ENCODE peak calls at places on chromosomes 1 and 21, in six cellular contexts. One of them, this sample, is unnamed.

GRCh38 chr1:201145816-201146215 is 8.5 kb downstream of the TMEM9 start:
- DNase-seq in DMS79: no peak
- DNase-seq in fibroblast of the conjunctiva: no peak
- DNase-seq in stimulated activated CD4-positive, alpha-beta T cell treated with anti-CD3 and anti-CD28 coated beads, TNF-alpha, amount 100 ng/mL, for 4 hours: no peak
- DNase-seq in CD8-positive, alpha-beta T cell: no peak
- DNase-seq in IMR-90: no peak
- DNase-seq in this sample: no peak

GRCh38 chr1:115726161-115726560 is 42.4 kb downstream of the CASQ2 start:
- DNase-seq in DMS79: no peak
- DNase-seq in fibroblast of the conjunctiva: no peak
- DNase-seq in stimulated activated CD4-positive, alpha-beta T cell treated with anti-CD3 and anti-CD28 coated beads, TNF-alpha, amount 100 ng/mL, for 4 hours: no peak
- DNase-seq in CD8-positive, alpha-beta T cell: no peak
- DNase-seq in IMR-90: no peak
- DNase-seq in this sample: no peak

GRCh38 chr1:147641695-147642592 is 28.4 kb downstream of the ACP6 start:
- DNase-seq in DMS79: no peak
- DNase-seq in fibroblast of the conjunctiva: peak; percentile 20
- DNase-seq in stimulated activated CD4-positive, alpha-beta T cell treated with anti-CD3 and anti-CD28 coated beads, TNF-alpha, amount 100 ng/mL, for 4 hours: no peak
- DNase-seq in CD8-positive, alpha-beta T cell: peak; percentile 37
- DNase-seq in IMR-90: peak; percentile 42
- DNase-seq in this sample: peak; percentile 14

GRCh38 chr21:21230672-21231071 is 232.5 kb downstream of the NCAM2 start:
- DNase-seq in DMS79: no peak
- DNase-seq in fibroblast of the conjunctiva: no peak
- DNase-seq in stimulated activated CD4-positive, alpha-beta T cell treated with anti-CD3 and anti-CD28 coated beads, TNF-alpha, amount 100 ng/mL, for 4 hours: no peak
- DNase-seq in CD8-positive, alpha-beta T cell: no peak
- DNase-seq in IMR-90: peak; percentile 24
- DNase-seq in this sample: no peak

GRCh38 chr1:30399026-30399425 is 324.4 kb downstream of the MATN1 start:
- DNase-seq in DMS79: no peak
- DNase-seq in fibroblast of the conjunctiva: no peak
- DNase-seq in stimulated activated CD4-positive, alpha-beta T cell treated with anti-CD3 and anti-CD28 coated beads, TNF-alpha, amount 100 ng/mL, for 4 hours: no peak
- DNase-seq in CD8-positive, alpha-beta T cell: no peak
- DNase-seq in IMR-90: no peak
- DNase-seq in this sample: no peak

GRCh38 chr1:201164645-201165044 is 10.4 kb upstream of the TMEM9 start:
- DNase-seq in DMS79: no peak
- DNase-seq in fibroblast of the conjunctiva: no peak
- DNase-seq in stimulated activated CD4-positive, alpha-beta T cell treated with anti-CD3 and anti-CD28 coated beads, TNF-alpha, amount 100 ng/mL, for 4 hours: no peak
- DNase-seq in CD8-positive, alpha-beta T cell: no peak
- DNase-seq in IMR-90: no peak
- DNase-seq in this sample: no peak

GRCh38 chr21:45128613-45129226 is 54.3 kb downstream of the ADARB1 start:
- DNase-seq in DMS79: peak; percentile 35
- DNase-seq in fibroblast of the conjunctiva: peak; percentile 72
- DNase-seq in stimulated activated CD4-positive, alpha-beta T cell treated with anti-CD3 and anti-CD28 coated beads, TNF-alpha, amount 100 ng/mL, for 4 hours: peak; percentile 44
- DNase-seq in CD8-positive, alpha-beta T cell: peak; percentile 69
- DNase-seq in IMR-90: peak; percentile 76
- DNase-seq in this sample: peak; percentile 64

GRCh38 chr1:119323216-119323982 is 45.2 kb upstream of the HAO2 start:
- DNase-seq in DMS79: no peak
- DNase-seq in fibroblast of the conjunctiva: no peak
- DNase-seq in stimulated activated CD4-positive, alpha-beta T cell treated with anti-CD3 and anti-CD28 coated beads, TNF-alpha, amount 100 ng/mL, for 4 hours: no peak
- DNase-seq in CD8-positive, alpha-beta T cell: no peak
- DNase-seq in IMR-90: no peak
- DNase-seq in this sample: no peak

GRCh38 chr1:118739421-118739930 is 248.7 kb downstream of the TBX15 start:
- DNase-seq in DMS79: no peak
- DNase-seq in fibroblast of the conjunctiva: no peak
- DNase-seq in stimulated activated CD4-positive, alpha-beta T cell treated with anti-CD3 and anti-CD28 coated beads, TNF-alpha, amount 100 ng/mL, for 4 hours: no peak
- DNase-seq in CD8-positive, alpha-beta T cell: no peak
- DNase-seq in IMR-90: no peak
- DNase-seq in this sample: no peak

GRCh38 chr1:65065535-65066378 is 82.2 kb upstream of the AK4 start:
- DNase-seq in DMS79: no peak
- DNase-seq in fibroblast of the conjunctiva: no peak
- DNase-seq in stimulated activated CD4-positive, alpha-beta T cell treated with anti-CD3 and anti-CD28 coated beads, TNF-alpha, amount 100 ng/mL, for 4 hours: no peak
- DNase-seq in CD8-positive, alpha-beta T cell: no peak
- DNase-seq in IMR-90: no peak
- DNase-seq in this sample: no peak

GRCh38 chr1:78015148-78015547 is 10.4 kb downstream of the DNAJB4 start:
- DNase-seq in DMS79: no peak
- DNase-seq in fibroblast of the conjunctiva: no peak
- DNase-seq in stimulated activated CD4-positive, alpha-beta T cell treated with anti-CD3 and anti-CD28 coated beads, TNF-alpha, amount 100 ng/mL, for 4 hours: no peak
- DNase-seq in CD8-positive, alpha-beta T cell: no peak
- DNase-seq in IMR-90: no peak
- DNase-seq in this sample: no peak

GRCh38 chr1:62735491-62736171 is 47.4 kb upstream of the DOCK7 start:
- DNase-seq in DMS79: no peak
- DNase-seq in fibroblast of the conjunctiva: peak; percentile 20
- DNase-seq in stimulated activated CD4-positive, alpha-beta T cell treated with anti-CD3 and anti-CD28 coated beads, TNF-alpha, amount 100 ng/mL, for 4 hours: no peak
- DNase-seq in CD8-positive, alpha-beta T cell: no peak
- DNase-seq in IMR-90: peak; percentile 82
- DNase-seq in this sample: no peak

GRCh38 chr21:27152996-27153395 is 186.1 kb upstream of the ADAMTS5 start:
- DNase-seq in DMS79: no peak
- DNase-seq in fibroblast of the conjunctiva: no peak
- DNase-seq in stimulated activated CD4-positive, alpha-beta T cell treated with anti-CD3 and anti-CD28 coated beads, TNF-alpha, amount 100 ng/mL, for 4 hours: no peak
- DNase-seq in CD8-positive, alpha-beta T cell: no peak
- DNase-seq in IMR-90: no peak
- DNase-seq in this sample: no peak

GRCh38 chr1:66258404-66259105 is 275.4 kb upstream of the SGIP1 start:
- DNase-seq in DMS79: no peak
- DNase-seq in fibroblast of the conjunctiva: no peak
- DNase-seq in stimulated activated CD4-positive, alpha-beta T cell treated with anti-CD3 and anti-CD28 coated beads, TNF-alpha, amount 100 ng/mL, for 4 hours: no peak
- DNase-seq in CD8-positive, alpha-beta T cell: no peak
- DNase-seq in IMR-90: peak; percentile 57
- DNase-seq in this sample: no peak

GRCh38 chr1:38197566-38197965 is 151.0 kb upstream of the POU3F1 start:
- DNase-seq in DMS79: no peak
- DNase-seq in fibroblast of the conjunctiva: no peak
- DNase-seq in stimulated activated CD4-positive, alpha-beta T cell treated with anti-CD3 and anti-CD28 coated beads, TNF-alpha, amount 100 ng/mL, for 4 hours: no peak
- DNase-seq in CD8-positive, alpha-beta T cell: no peak
- DNase-seq in IMR-90: no peak
- DNase-seq in this sample: no peak

GRCh38 chr1:243325305-243325890 is 69.6 kb downstream of the SDCCAG8 start:
- DNase-seq in DMS79: peak; percentile 20
- DNase-seq in fibroblast of the conjunctiva: peak; percentile 63
- DNase-seq in stimulated activated CD4-positive, alpha-beta T cell treated with anti-CD3 and anti-CD28 coated beads, TNF-alpha, amount 100 ng/mL, for 4 hours: no peak
- DNase-seq in CD8-positive, alpha-beta T cell: no peak
- DNase-seq in IMR-90: peak; percentile 82
- DNase-seq in this sample: peak; percentile 10

GRCh38 chr1:226816585-226816984 is 53.8 kb upstream of the PSEN2 start:
- DNase-seq in DMS79: no peak
- DNase-seq in fibroblast of the conjunctiva: no peak
- DNase-seq in stimulated activated CD4-positive, alpha-beta T cell treated with anti-CD3 and anti-CD28 coated beads, TNF-alpha, amount 100 ng/mL, for 4 hours: no peak
- DNase-seq in CD8-positive, alpha-beta T cell: no peak
- DNase-seq in IMR-90: peak; percentile 84
- DNase-seq in this sample: no peak

GRCh38 chr1:59570524-59570923 is 244.2 kb upstream of the HOOK1 start:
- DNase-seq in DMS79: no peak
- DNase-seq in fibroblast of the conjunctiva: no peak
- DNase-seq in stimulated activated CD4-positive, alpha-beta T cell treated with anti-CD3 and anti-CD28 coated beads, TNF-alpha, amount 100 ng/mL, for 4 hours: no peak
- DNase-seq in CD8-positive, alpha-beta T cell: peak; percentile 10
- DNase-seq in IMR-90: peak; percentile 43
- DNase-seq in this sample: peak; percentile 26

GRCh38 chr1:35834218-35834617 is 26.4 kb downstream of the AGO4 start:
- DNase-seq in DMS79: no peak
- DNase-seq in fibroblast of the conjunctiva: no peak
- DNase-seq in stimulated activated CD4-positive, alpha-beta T cell treated with anti-CD3 and anti-CD28 coated beads, TNF-alpha, amount 100 ng/mL, for 4 hours: no peak
- DNase-seq in CD8-positive, alpha-beta T cell: no peak
- DNase-seq in IMR-90: no peak
- DNase-seq in this sample: no peak

GRCh38 chr1:43275826-43276620 is 6.2 kb downstream of the TMEM125 start:
- DNase-seq in DMS79: no peak
- DNase-seq in fibroblast of the conjunctiva: no peak
- DNase-seq in stimulated activated CD4-positive, alpha-beta T cell treated with anti-CD3 and anti-CD28 coated beads, TNF-alpha, amount 100 ng/mL, for 4 hours: no peak
- DNase-seq in CD8-positive, alpha-beta T cell: no peak
- DNase-seq in IMR-90: no peak
- DNase-seq in this sample: no peak

GRCh38 chr1:168110896-168111545 is 25.7 kb downstream of the GPR161 start:
- DNase-seq in DMS79: no peak
- DNase-seq in fibroblast of the conjunctiva: no peak
- DNase-seq in stimulated activated CD4-positive, alpha-beta T cell treated with anti-CD3 and anti-CD28 coated beads, TNF-alpha, amount 100 ng/mL, for 4 hours: no peak
- DNase-seq in CD8-positive, alpha-beta T cell: no peak
- DNase-seq in IMR-90: no peak
- DNase-seq in this sample: no peak

GRCh38 chr1:212281589-212281988 is 3.6 kb upstream of the PPP2R5A start:
- DNase-seq in DMS79: no peak
- DNase-seq in fibroblast of the conjunctiva: no peak
- DNase-seq in stimulated activated CD4-positive, alpha-beta T cell treated with anti-CD3 and anti-CD28 coated beads, TNF-alpha, amount 100 ng/mL, for 4 hours: no peak
- DNase-seq in CD8-positive, alpha-beta T cell: no peak
- DNase-seq in IMR-90: peak; percentile 90
- DNase-seq in this sample: no peak

GRCh38 chr1:175132456-175132855 is 60.1 kb downstream of the KIAA0040 start:
- DNase-seq in DMS79: no peak
- DNase-seq in fibroblast of the conjunctiva: no peak
- DNase-seq in stimulated activated CD4-positive, alpha-beta T cell treated with anti-CD3 and anti-CD28 coated beads, TNF-alpha, amount 100 ng/mL, for 4 hours: no peak
- DNase-seq in CD8-positive, alpha-beta T cell: no peak
- DNase-seq in IMR-90: peak; percentile 39
- DNase-seq in this sample: no peak

GRCh38 chr1:107669996-107670395 is 295.0 kb downstream of the VAV3 start:
- DNase-seq in DMS79: peak; percentile 93
- DNase-seq in fibroblast of the conjunctiva: peak; percentile 65
- DNase-seq in stimulated activated CD4-positive, alpha-beta T cell treated with anti-CD3 and anti-CD28 coated beads, TNF-alpha, amount 100 ng/mL, for 4 hours: no peak
- DNase-seq in CD8-positive, alpha-beta T cell: no peak
- DNase-seq in IMR-90: peak; percentile 2
- DNase-seq in this sample: no peak

GRCh38 chr1:230809205-230809990 is 58.9 kb downstream of the C1orf198 start:
- DNase-seq in DMS79: no peak
- DNase-seq in fibroblast of the conjunctiva: no peak
- DNase-seq in stimulated activated CD4-positive, alpha-beta T cell treated with anti-CD3 and anti-CD28 coated beads, TNF-alpha, amount 100 ng/mL, for 4 hours: no peak
- DNase-seq in CD8-positive, alpha-beta T cell: no peak
- DNase-seq in IMR-90: no peak
- DNase-seq in this sample: no peak

GRCh38 chr1:40379785-40380452 is 6.4 kb downstream of the SMAP2 start:
- DNase-seq in DMS79: no peak
- DNase-seq in fibroblast of the conjunctiva: no peak
- DNase-seq in stimulated activated CD4-positive, alpha-beta T cell treated with anti-CD3 and anti-CD28 coated beads, TNF-alpha, amount 100 ng/mL, for 4 hours: no peak
- DNase-seq in CD8-positive, alpha-beta T cell: no peak
- DNase-seq in IMR-90: peak; percentile 65
- DNase-seq in this sample: no peak

GRCh38 chr1:50332941-50333594 is 90.2 kb downstream of the DMRTA2 start:
- DNase-seq in DMS79: no peak
- DNase-seq in fibroblast of the conjunctiva: no peak
- DNase-seq in stimulated activated CD4-positive, alpha-beta T cell treated with anti-CD3 and anti-CD28 coated beads, TNF-alpha, amount 100 ng/mL, for 4 hours: peak; percentile 9
- DNase-seq in CD8-positive, alpha-beta T cell: peak; percentile 21
- DNase-seq in IMR-90: peak; percentile 13
- DNase-seq in this sample: peak; percentile 12

GRCh38 chr1:31834501-31834900 is 18.7 kb upstream of the SPOCD1 start:
- DNase-seq in DMS79: no peak
- DNase-seq in fibroblast of the conjunctiva: no peak
- DNase-seq in stimulated activated CD4-positive, alpha-beta T cell treated with anti-CD3 and anti-CD28 coated beads, TNF-alpha, amount 100 ng/mL, for 4 hours: no peak
- DNase-seq in CD8-positive, alpha-beta T cell: no peak
- DNase-seq in IMR-90: no peak
- DNase-seq in this sample: no peak

GRCh38 chr1:77134359-77134758 is 84.9 kb downstream of the PIGK start:
- DNase-seq in DMS79: no peak
- DNase-seq in fibroblast of the conjunctiva: no peak
- DNase-seq in stimulated activated CD4-positive, alpha-beta T cell treated with anti-CD3 and anti-CD28 coated beads, TNF-alpha, amount 100 ng/mL, for 4 hours: no peak
- DNase-seq in CD8-positive, alpha-beta T cell: no peak
- DNase-seq in IMR-90: peak; percentile 3
- DNase-seq in this sample: no peak

GRCh38 chr21:45996311-45997204 is 15.0 kb downstream of the COL6A1 start:
- DNase-seq in DMS79: no peak
- DNase-seq in fibroblast of the conjunctiva: no peak
- DNase-seq in stimulated activated CD4-positive, alpha-beta T cell treated with anti-CD3 and anti-CD28 coated beads, TNF-alpha, amount 100 ng/mL, for 4 hours: no peak
- DNase-seq in CD8-positive, alpha-beta T cell: no peak
- DNase-seq in IMR-90: no peak
- DNase-seq in this sample: no peak

GRCh38 chr21:29287383-29287782 is 11.3 kb upstream of the BACH1 start:
- DNase-seq in DMS79: no peak
- DNase-seq in fibroblast of the conjunctiva: no peak
- DNase-seq in stimulated activated CD4-positive, alpha-beta T cell treated with anti-CD3 and anti-CD28 coated beads, TNF-alpha, amount 100 ng/mL, for 4 hours: no peak
- DNase-seq in CD8-positive, alpha-beta T cell: no peak
- DNase-seq in IMR-90: peak; percentile 52
- DNase-seq in this sample: peak; percentile 16

GRCh38 chr1:225945564-225945963 is 4.5 kb upstream of the LEFTY2 start:
- DNase-seq in DMS79: no peak
- DNase-seq in fibroblast of the conjunctiva: no peak
- DNase-seq in stimulated activated CD4-positive, alpha-beta T cell treated with anti-CD3 and anti-CD28 coated beads, TNF-alpha, amount 100 ng/mL, for 4 hours: no peak
- DNase-seq in CD8-positive, alpha-beta T cell: no peak
- DNase-seq in IMR-90: no peak
- DNase-seq in this sample: no peak

GRCh38 chr1:151905070-151905442 is 4.3 kb downstream of the THEM4 start:
- DNase-seq in DMS79: no peak
- DNase-seq in fibroblast of the conjunctiva: no peak
- DNase-seq in stimulated activated CD4-positive, alpha-beta T cell treated with anti-CD3 and anti-CD28 coated beads, TNF-alpha, amount 100 ng/mL, for 4 hours: no peak
- DNase-seq in CD8-positive, alpha-beta T cell: peak; percentile 60
- DNase-seq in IMR-90: no peak
- DNase-seq in this sample: no peak

GRCh38 chr1:195173753-195174152 is 1434.5 kb downstream of the KCNT2 start:
- DNase-seq in DMS79: no peak
- DNase-seq in fibroblast of the conjunctiva: no peak
- DNase-seq in stimulated activated CD4-positive, alpha-beta T cell treated with anti-CD3 and anti-CD28 coated beads, TNF-alpha, amount 100 ng/mL, for 4 hours: no peak
- DNase-seq in CD8-positive, alpha-beta T cell: no peak
- DNase-seq in IMR-90: no peak
- DNase-seq in this sample: no peak

GRCh38 chr1:93051961-93052360 is 27.1 kb upstream of the MTF2 start:
- DNase-seq in DMS79: no peak
- DNase-seq in fibroblast of the conjunctiva: no peak
- DNase-seq in stimulated activated CD4-positive, alpha-beta T cell treated with anti-CD3 and anti-CD28 coated beads, TNF-alpha, amount 100 ng/mL, for 4 hours: no peak
- DNase-seq in CD8-positive, alpha-beta T cell: no peak
- DNase-seq in IMR-90: no peak
- DNase-seq in this sample: no peak

This sample was measured in GDM1.